ENCODE peak calls at places on chromosomes 11 and 22, in five cellular contexts. One of them, this sample, is unnamed.

GRCh38 chr11:66883021-66883968 is 26.4 kb downstream of the LRFN4 start:
- DNase-seq in heart left ventricle: no peak
- DNase-seq in PC-9: peak; percentile 89
- DNase-seq in brain microvascular endothelial cell: peak; percentile 59
- DNase-seq in thoracic aorta: no peak
- DNase-seq in this sample: peak; percentile 74

GRCh38 chr22:48711031-48711431 is 1116.6 kb downstream of the BRD1 start:
- DNase-seq in brain microvascular endothelial cell: no peak
- DNase-seq in heart left ventricle: no peak
- DNase-seq in PC-9: no peak
- DNase-seq in thoracic aorta: no peak
- DNase-seq in this sample: no peak

GRCh38 chr22:50622723-50623327 is 5.1 kb downstream of the ARSA start:
- DNase-seq in brain microvascular endothelial cell: no peak
- DNase-seq in PC-9: no peak
- DNase-seq in thoracic aorta: no peak
- DNase-seq in heart left ventricle: no peak
- DNase-seq in this sample: no peak

GRCh38 chr11:17008099-17008498 is 6.1 kb downstream of the PLEKHA7 start:
- DNase-seq in thoracic aorta: no peak
- DNase-seq in PC-9: peak; percentile 28
- DNase-seq in heart left ventricle: no peak
- DNase-seq in brain microvascular endothelial cell: no peak
- DNase-seq in this sample: no peak

GRCh38 chr11:17561466-17562001 is 14.5 kb downstream of the OTOG start:
- DNase-seq in PC-9: peak; percentile 15
- DNase-seq in brain microvascular endothelial cell: no peak
- DNase-seq in thoracic aorta: no peak
- DNase-seq in heart left ventricle: no peak
- DNase-seq in this sample: no peak

GRCh38 chr22:50656122-50657070 is 16.2 kb upstream of the SHANK3 start:
- DNase-seq in thoracic aorta: no peak
- DNase-seq in brain microvascular endothelial cell: no peak
- DNase-seq in heart left ventricle: peak; percentile 38
- DNase-seq in PC-9: peak; percentile 92
- DNase-seq in this sample: no peak

GRCh38 chr22:28917747-28918543 is 34.6 kb downstream of the ZNRF3 start:
- DNase-seq in PC-9: no peak
- DNase-seq in brain microvascular endothelial cell: no peak
- DNase-seq in heart left ventricle: peak; percentile 61
- DNase-seq in thoracic aorta: no peak
- DNase-seq in this sample: no peak

GRCh38 chr11:66863428-66864125 is 6.7 kb downstream of the LRFN4 start:
- DNase-seq in PC-9: no peak
- DNase-seq in thoracic aorta: no peak
- DNase-seq in brain microvascular endothelial cell: no peak
- DNase-seq in heart left ventricle: no peak
- DNase-seq in this sample: no peak

GRCh38 chr22:47370448-47371262 is 608.2 kb downstream of the TBC1D22A start:
- DNase-seq in heart left ventricle: no peak
- DNase-seq in PC-9: no peak
- DNase-seq in thoracic aorta: no peak
- DNase-seq in brain microvascular endothelial cell: no peak
- DNase-seq in this sample: peak; percentile 51

GRCh38 chr11:114319716-114320328 is 23.6 kb downstream of the NNMT start:
- DNase-seq in brain microvascular endothelial cell: no peak
- DNase-seq in heart left ventricle: no peak
- DNase-seq in thoracic aorta: no peak
- DNase-seq in PC-9: no peak
- DNase-seq in this sample: no peak

GRCh38 chr22:36741968-36742367 is 34.0 kb downstream of the IFT27 start:
- DNase-seq in PC-9: no peak
- DNase-seq in brain microvascular endothelial cell: no peak
- DNase-seq in thoracic aorta: no peak
- DNase-seq in heart left ventricle: no peak
- DNase-seq in this sample: peak; percentile 13

GRCh38 chr22:41237036-41237706 is 3.6 kb downstream of the CHADL start:
- DNase-seq in brain microvascular endothelial cell: no peak
- DNase-seq in heart left ventricle: no peak
- DNase-seq in thoracic aorta: no peak
- DNase-seq in PC-9: no peak
- DNase-seq in this sample: no peak

GRCh38 chr22:25845985-25846745 is 104.2 kb downstream of the MYO18B start:
- DNase-seq in brain microvascular endothelial cell: peak; percentile 3
- DNase-seq in PC-9: no peak
- DNase-seq in thoracic aorta: no peak
- DNase-seq in heart left ventricle: no peak
- DNase-seq in this sample: no peak

GRCh38 chr11:134554861-134555260 is 142.8 kb upstream of the B3GAT1 start:
- DNase-seq in heart left ventricle: no peak
- DNase-seq in brain microvascular endothelial cell: no peak
- DNase-seq in thoracic aorta: no peak
- DNase-seq in PC-9: no peak
- DNase-seq in this sample: no peak

GRCh38 chr11:17595526-17596309 is 48.7 kb downstream of the OTOG start:
- DNase-seq in PC-9: no peak
- DNase-seq in heart left ventricle: no peak
- DNase-seq in brain microvascular endothelial cell: no peak
- DNase-seq in thoracic aorta: no peak
- DNase-seq in this sample: peak; percentile 35

GRCh38 chr11:86249307-86250098 is 5.0 kb downstream of the EED start:
- DNase-seq in heart left ventricle: no peak
- DNase-seq in thoracic aorta: no peak
- DNase-seq in PC-9: no peak
- DNase-seq in brain microvascular endothelial cell: no peak
- DNase-seq in this sample: no peak

GRCh38 chr22:30212363-30212995 is 34.1 kb downstream of the LIF start:
- DNase-seq in brain microvascular endothelial cell: peak; percentile 94
- DNase-seq in PC-9: peak; percentile 100
- DNase-seq in thoracic aorta: no peak
- DNase-seq in heart left ventricle: peak; percentile 69
- DNase-seq in this sample: peak; percentile 46

GRCh38 chr11:36532908-36533601 is 23.0 kb upstream of the TRAF6 start:
- DNase-seq in brain microvascular endothelial cell: peak; percentile 55
- DNase-seq in heart left ventricle: no peak
- DNase-seq in PC-9: no peak
- DNase-seq in thoracic aorta: no peak
- DNase-seq in this sample: no peak

GRCh38 chr22:22181515-22181959 is 63.0 kb upstream of the VPREB1 start:
- DNase-seq in heart left ventricle: no peak
- DNase-seq in PC-9: no peak
- DNase-seq in brain microvascular endothelial cell: no peak
- DNase-seq in thoracic aorta: no peak
- DNase-seq in this sample: no peak

GRCh38 chr11:96329419-96329818 is 13.6 kb downstream of the MAML2 start:
- DNase-seq in thoracic aorta: no peak
- DNase-seq in brain microvascular endothelial cell: no peak
- DNase-seq in PC-9: peak; percentile 78
- DNase-seq in heart left ventricle: no peak
- DNase-seq in this sample: no peak

GRCh38 chr22:21698430-21699329 is 32.9 kb downstream of the PPIL2 start:
- DNase-seq in heart left ventricle: peak; percentile 81
- DNase-seq in PC-9: no peak
- DNase-seq in brain microvascular endothelial cell: peak; percentile 25
- DNase-seq in thoracic aorta: no peak
- DNase-seq in this sample: peak; percentile 73

GRCh38 chr22:36701166-36701713 is 2.3 kb downstream of the CACNG2 start:
- DNase-seq in PC-9: no peak
- DNase-seq in heart left ventricle: no peak
- DNase-seq in thoracic aorta: no peak
- DNase-seq in brain microvascular endothelial cell: no peak
- DNase-seq in this sample: no peak

GRCh38 chr22:22770881-22771280 is 116.7 kb upstream of the IGLL5 start:
- DNase-seq in thoracic aorta: no peak
- DNase-seq in heart left ventricle: no peak
- DNase-seq in PC-9: no peak
- DNase-seq in brain microvascular endothelial cell: no peak
- DNase-seq in this sample: no peak

GRCh38 chr11:43789700-43790443 is 90.8 kb upstream of the ALKBH3 start:
- DNase-seq in heart left ventricle: no peak
- DNase-seq in PC-9: peak; percentile 69
- DNase-seq in thoracic aorta: no peak
- DNase-seq in brain microvascular endothelial cell: peak; percentile 28
- DNase-seq in this sample: no peak

GRCh38 chr22:27662359-27663030 is 139.1 kb downstream of the MN1 start:
- DNase-seq in thoracic aorta: no peak
- DNase-seq in PC-9: no peak
- DNase-seq in brain microvascular endothelial cell: no peak
- DNase-seq in heart left ventricle: peak; percentile 93
- DNase-seq in this sample: no peak

GRCh38 chr11:8757533-8757932 is 74.9 kb downstream of the RPL27A start:
- DNase-seq in heart left ventricle: no peak
- DNase-seq in PC-9: no peak
- DNase-seq in brain microvascular endothelial cell: no peak
- DNase-seq in thoracic aorta: no peak
- DNase-seq in this sample: no peak

GRCh38 chr22:38767313-38767712 is 11.5 kb upstream of the SUN2 start:
- DNase-seq in heart left ventricle: no peak
- DNase-seq in thoracic aorta: no peak
- DNase-seq in PC-9: no peak
- DNase-seq in brain microvascular endothelial cell: no peak
- DNase-seq in this sample: no peak

GRCh38 chr11:92911478-92911877 is 58.0 kb upstream of the MTNR1B start:
- DNase-seq in thoracic aorta: no peak
- DNase-seq in heart left ventricle: no peak
- DNase-seq in PC-9: no peak
- DNase-seq in brain microvascular endothelial cell: no peak
- DNase-seq in this sample: no peak

GRCh38 chr22:25402501-25403283 is 161.8 kb upstream of the GRK3 start:
- DNase-seq in brain microvascular endothelial cell: no peak
- DNase-seq in heart left ventricle: peak; percentile 45
- DNase-seq in PC-9: no peak
- DNase-seq in thoracic aorta: no peak
- DNase-seq in this sample: no peak

GRCh38 chr11:118401880-118402590 is 629 bp downstream of the ATP5MG start:
- DNase-seq in thoracic aorta: no peak
- DNase-seq in heart left ventricle: no peak
- DNase-seq in PC-9: peak; percentile 88
- DNase-seq in brain microvascular endothelial cell: peak; percentile 57
- DNase-seq in this sample: no peak

GRCh38 chr11:33419956-33420355 is 162.8 kb downstream of the HIPK3 start:
- DNase-seq in brain microvascular endothelial cell: no peak
- DNase-seq in PC-9: no peak
- DNase-seq in heart left ventricle: no peak
- DNase-seq in thoracic aorta: no peak
- DNase-seq in this sample: no peak

GRCh38 chr22:39543095-39543494 is 10.5 kb upstream of the RPS19BP1 start:
- DNase-seq in brain microvascular endothelial cell: no peak
- DNase-seq in PC-9: no peak
- DNase-seq in thoracic aorta: no peak
- DNase-seq in heart left ventricle: no peak
- DNase-seq in this sample: no peak

GRCh38 chr22:49013707-49014106 is 814.0 kb downstream of the BRD1 start:
- DNase-seq in brain microvascular endothelial cell: no peak
- DNase-seq in heart left ventricle: peak; percentile 17
- DNase-seq in thoracic aorta: no peak
- DNase-seq in PC-9: no peak
- DNase-seq in this sample: peak; percentile 5

GRCh38 chr11:116596346-116597260 is 176.2 kb downstream of the BUD13 start:
- DNase-seq in heart left ventricle: no peak
- DNase-seq in brain microvascular endothelial cell: no peak
- DNase-seq in PC-9: no peak
- DNase-seq in thoracic aorta: no peak
- DNase-seq in this sample: no peak

DNA sequence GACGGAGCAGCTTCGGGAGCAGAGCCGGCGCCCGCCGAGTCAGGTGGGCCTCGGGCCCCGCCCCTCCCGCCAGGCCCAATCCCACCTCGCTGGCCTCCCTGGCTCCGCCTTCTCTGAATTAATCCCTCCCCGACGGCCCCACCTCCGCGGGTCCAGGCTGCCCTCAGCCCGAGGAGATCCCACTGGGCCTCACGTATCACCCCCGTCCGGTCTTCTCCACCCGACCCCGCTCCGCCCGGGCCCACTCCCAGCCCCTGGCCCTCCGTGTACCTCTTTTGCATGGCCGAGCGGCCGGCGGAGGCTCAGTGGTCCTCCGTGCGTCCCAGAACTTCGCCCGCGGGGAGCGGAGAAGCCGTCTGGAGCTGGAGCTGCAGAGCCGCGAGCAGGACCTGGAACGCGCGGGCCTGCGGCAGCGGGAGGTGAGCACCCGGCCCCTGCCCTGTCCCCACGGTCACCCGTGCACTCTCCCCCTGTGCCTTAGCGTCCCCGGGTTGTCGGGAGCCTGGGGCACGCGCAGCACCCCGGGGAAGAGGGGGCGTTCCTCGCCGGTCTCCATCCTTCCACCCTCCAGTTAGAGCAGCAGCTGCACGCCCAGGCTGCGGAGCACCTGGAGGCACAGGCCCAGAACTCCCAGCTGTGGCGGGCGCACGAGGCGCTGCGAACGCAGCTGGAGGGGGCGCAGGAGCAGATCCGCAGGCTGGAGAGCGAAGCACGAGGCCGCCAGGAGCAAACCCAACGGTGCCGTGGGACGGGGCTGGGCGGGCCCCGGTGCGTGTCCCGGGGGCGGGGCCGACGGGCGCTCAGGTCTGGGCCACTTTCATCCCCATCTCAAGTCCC is 2.2 kb upstream of the CD151 start:
- DNase-seq in heart left ventricle: peak; percentile 88
- DNase-seq in PC-9: no peak
- DNase-seq in brain microvascular endothelial cell: peak; percentile 51
- DNase-seq in thoracic aorta: no peak
- DNase-seq in this sample: no peak
- H3K4me3 ChIP-seq in heart left ventricle: peak overlapping the region; percentile 49
- H3K4me3 ChIP-seq in PC-9: no peak overlapping the region
- H3K4me3 ChIP-seq in brain microvascular endothelial cell: peak overlapping the region; percentile 42
- H3K4me3 ChIP-seq in thoracic aorta: peak overlapping the region; percentile 75
- H3K4me3 ChIP-seq in this sample: peak overlapping the region; percentile 56

GRCh38 chr11:63846897-63847296 is 8.0 kb downstream of the MARK2 start:
- DNase-seq in brain microvascular endothelial cell: no peak
- DNase-seq in thoracic aorta: no peak
- DNase-seq in PC-9: no peak
- DNase-seq in heart left ventricle: no peak
- DNase-seq in this sample: no peak
- TF ChIP-seq CTCF in brain microvascular endothelial cell: no peak
- TF ChIP-seq CTCF in thoracic aorta: no peak
- TF ChIP-seq CTCF in PC-9: no peak
- TF ChIP-seq CTCF in heart left ventricle: no peak
- TF ChIP-seq CTCF in this sample: no peak

GRCh38 chr11:106173291-106173690 is 95.8 kb downstream of the AASDHPPT start:
- DNase-seq in heart left ventricle: no peak
- DNase-seq in thoracic aorta: no peak
- DNase-seq in brain microvascular endothelial cell: no peak
- DNase-seq in PC-9: no peak
- DNase-seq in this sample: no peak
- H3K4me3 ChIP-seq in heart left ventricle: no peak overlapping the region
- H3K4me3 ChIP-seq in thoracic aorta: no peak overlapping the region
- H3K4me3 ChIP-seq in brain microvascular endothelial cell: no peak overlapping the region
- H3K4me3 ChIP-seq in PC-9: no peak overlapping the region
- H3K4me3 ChIP-seq in this sample: no peak overlapping the region

DNA sequence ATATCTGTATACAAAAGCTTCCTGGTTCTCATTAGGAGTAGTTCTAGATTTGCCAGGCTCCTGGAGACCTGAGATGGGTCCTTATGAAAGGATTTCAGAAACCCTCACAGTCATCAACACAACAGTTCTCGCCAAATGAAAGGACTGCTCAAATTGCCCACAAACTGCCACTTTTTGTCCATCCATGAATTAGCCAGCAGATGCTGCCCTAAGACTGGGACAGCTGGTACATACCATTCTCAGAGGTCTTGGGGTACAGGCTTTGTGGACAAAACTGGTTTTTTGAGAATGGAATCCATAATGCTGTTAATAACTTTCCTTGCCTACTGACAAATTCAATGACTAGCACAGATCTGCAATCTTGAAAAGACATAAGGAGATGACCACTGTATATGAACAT is 23.4 kb upstream of the BDNF start:
- DNase-seq in PC-9: no peak
- DNase-seq in brain microvascular endothelial cell: no peak
- DNase-seq in heart left ventricle: no peak
- DNase-seq in thoracic aorta: no peak
- DNase-seq in this sample: no peak
- TF ChIP-seq CTCF in PC-9: no peak
- TF ChIP-seq CTCF in brain microvascular endothelial cell: peak; percentile 36
- TF ChIP-seq CTCF in heart left ventricle: no peak
- TF ChIP-seq CTCF in thoracic aorta: no peak
- TF ChIP-seq CTCF in this sample: no peak

This sample was measured in ascending aorta.